ENCODE peak calls at places on chromosomes 5 and 9, in six cellular contexts. Q is heart left ventricle; V is activated CD4-positive, alpha-beta T cell treated with anti-CD3 and anti-CD28 coated beads, Interleukin-2, amount 50 U/mL, for 1 hour; W is NCI-H524 treated with DMSO at 0.1 percent for 48 hours; A is NCI-H460; L is stimulated activated CD4-positive, alpha-beta T cell treated with anti-CD3 and anti-CD28 coated beads, Interleukin-2, amount 100 ng/mL, for 48 hours. R is an unnamed sample.

GRCh38 chr5:3601929-3602712 is 6.5 kb downstream of the IRX1 start:
- DNase-seq in Q (no peak), L (no peak), V (no peak), W (no peak), A (no peak), R (no peak)

GRCh38 chr9:122338536-122338935 is 32.3 kb upstream of the PTGS1 start:
- DNase-seq in V (no peak), A (no peak), L (no peak), W (no peak), Q (no peak), R (no peak)

GRCh38 chr5:132205385-132206125 is 22.1 kb downstream of the P4HA2 start:
- DNase-seq in Q (peak; percentile 48), W (peak; percentile 85), V (no peak), L (no peak), A (no peak), R (peak; percentile 67)

GRCh38 chr9:13614060-13614459 is 334.6 kb upstream of the MPDZ start:
- DNase-seq in W (no peak), L (no peak), A (no peak), V (no peak), Q (no peak), R (no peak)

GRCh38 chr5:133251296-133252132 is 199.7 kb downstream of the HSPA4 start:
- DNase-seq in A (no peak), W (no peak), Q (no peak), V (no peak), L (no peak), R (no peak)

GRCh38 chr5:61055434-61056006 is 106.7 kb downstream of the SMIM15 start:
- DNase-seq in W (peak; percentile 44), L (no peak), Q (no peak), V (no peak), A (peak; percentile 44), R (peak; percentile 68)

GRCh38 chr5:73796164-73797141 is 170.5 kb downstream of the ARHGEF28 start:
- DNase-seq in L (no peak), W (no peak), A (peak; percentile 93), V (no peak), Q (peak; percentile 49), R (peak; percentile 89)

GRCh38 chr5:63820557-63820956 is 141.7 kb downstream of the HTR1A start:
- DNase-seq in V (no peak), W (peak; percentile 2), L (no peak), A (no peak), Q (no peak), R (no peak)

GRCh38 chr9:132237481-132237880 is 75.6 kb downstream of the NTNG2 start:
- DNase-seq in A (no peak), W (no peak), V (no peak), Q (peak; percentile 86), L (no peak), R (no peak)

GRCh38 chr9:114603183-114603582 is 7.9 kb upstream of the TMEM268 start:
- DNase-seq in V (no peak), L (no peak), A (no peak), W (no peak), Q (no peak), R (no peak)

GRCh38 chr5:27315541-27316282 is 277.3 kb upstream of the CDH9 start:
- DNase-seq in Q (no peak), A (peak; percentile 64), V (no peak), L (no peak), W (no peak), R (no peak)

GRCh38 chr5:33261747-33262146 is 179.0 kb upstream of the TARS1 start:
- DNase-seq in Q (no peak), V (no peak), L (no peak), W (no peak), A (no peak), R (no peak)

GRCh38 chr9:136482046-136482792 is 621 bp downstream of the SEC16A start:
- DNase-seq in Q (no peak), L (peak; percentile 23), W (no peak), V (peak; percentile 17), A (no peak), R (peak; percentile 54)

GRCh38 chr9:134830126-134830525 is 50.5 kb upstream of the FCN2 start:
- DNase-seq in A (no peak), W (peak; percentile 32), L (no peak), Q (no peak), V (no peak), R (no peak)

GRCh38 chr5:123285122-123286011 is 137.8 kb downstream of the CEP120 start:
- DNase-seq in A (no peak), V (no peak), Q (no peak), L (no peak), W (peak; percentile 1), R (no peak)

GRCh38 chr5:139574641-139575312 is 13.6 kb downstream of the UBE2D2 start:
- DNase-seq in W (no peak), A (peak; percentile 32), L (no peak), Q (no peak), V (no peak), R (no peak)

GRCh38 chr5:150374651-150375050 is 17.2 kb downstream of the TCOF1 start:
- DNase-seq in A (no peak), Q (no peak), V (no peak), L (no peak), W (no peak), R (no peak)

GRCh38 chr5:114782217-114782616 is 387.5 kb downstream of the TRIM36 start:
- DNase-seq in W (no peak), L (no peak), A (no peak), V (no peak), Q (no peak), R (no peak)

GRCh38 chr9:123073441-123073840 is 40.0 kb downstream of the GPR21 start:
- DNase-seq in A (no peak), Q (no peak), V (no peak), W (no peak), L (no peak), R (no peak)

GRCh38 chr5:61301345-61301744 is 30.7 kb upstream of the ZSWIM6 start:
- DNase-seq in L (no peak), A (no peak), W (no peak), V (no peak), Q (no peak), R (no peak)

GRCh38 chr5:53878015-53878414 is 317.6 kb downstream of the NDUFS4 start:
- DNase-seq in A (no peak), V (no peak), W (no peak), Q (no peak), L (no peak), R (no peak)

GRCh38 chr9:89903076-89903475 is 298.3 kb downstream of the GADD45G start:
- DNase-seq in W (no peak), V (no peak), Q (no peak), A (no peak), L (no peak), R (no peak)

GRCh38 chr9:132797861-132798659 is 80.0 kb downstream of the AK8 start:
- DNase-seq in Q (no peak), W (no peak), L (no peak), A (no peak), V (no peak), R (no peak)

GRCh38 chr9:19999491-20000057 is 210.7 kb upstream of the SLC24A2 start:
- DNase-seq in L (peak; percentile 58), Q (no peak), W (peak; percentile 11), A (no peak), V (no peak), R (peak; percentile 89)

GRCh38 chr9:121861501-121862180 is 210.2 kb downstream of the DAB2IP start:
- DNase-seq in Q (peak; percentile 64), W (no peak), V (no peak), L (no peak), A (peak; percentile 37), R (no peak)

GRCh38 chr9:39588056-39588814 is 232.8 kb downstream of the SPATA31A1 start:
- DNase-seq in W (no peak), L (no peak), A (no peak), V (no peak), Q (no peak), R (no peak)

GRCh38 chr9:89961616-89962341 is 357.0 kb downstream of the GADD45G start:
- DNase-seq in A (no peak), V (no peak), L (no peak), Q (no peak), W (no peak), R (no peak)

GRCh38 chr5:35988529-35988928 is 2.7 kb downstream of the UGT3A1 start:
- DNase-seq in W (no peak), A (no peak), Q (no peak), V (no peak), L (no peak), R (no peak)

GRCh38 chr9:136655244-136656225 is 7.2 kb upstream of the EGFL7 start:
- DNase-seq in L (no peak), Q (peak; percentile 81), V (no peak), A (no peak), W (no peak), R (peak; percentile 96)

GRCh38 chr5:133926489-133926878 is 41.9 kb downstream of the C5orf15 start:
- DNase-seq in L (no peak), A (no peak), Q (no peak), W (no peak), V (no peak), R (no peak)

GRCh38 chr5:179679014-179679674 is 1.7 kb downstream of the CBY3 start:
- DNase-seq in Q (peak; percentile 79), V (peak; percentile 61), L (peak; percentile 60), W (no peak), A (no peak), R (peak; percentile 76)

GRCh38 chr9:38432922-38433510 is 8.8 kb upstream of the IGFBPL1 start:
- DNase-seq in W (peak; percentile 8), V (no peak), Q (no peak), L (peak; percentile 6), A (peak; percentile 30), R (peak; percentile 16)

GRCh38 chr5:78706381-78706780 is 57.8 kb upstream of the LHFPL2 start:
- DNase-seq in V (no peak), A (no peak), Q (no peak), W (no peak), L (no peak), R (no peak)

GRCh38 chr5:91495699-91496098 is 112.6 kb upstream of the ARRDC3 start:
- DNase-seq in W (no peak), L (no peak), Q (no peak), V (no peak), A (no peak), R (no peak)

GRCh38 chr9:113581865-113582697 is 118.6 kb downstream of the RGS3 start:
- DNase-seq in V (peak; percentile 66), Q (peak; percentile 81), L (peak; percentile 63), A (no peak), W (peak; percentile 21), R (peak; percentile 71)

GRCh38 chr9:87581513-87581912 is 83.8 kb downstream of the DAPK1 start:
- DNase-seq in W (no peak), L (no peak), Q (no peak), A (no peak), V (no peak), R (peak; percentile 52)

GRCh38 chr9:90969021-90969675 is 167.5 kb downstream of the SYK start:
- DNase-seq in Q (no peak), L (no peak), W (peak; percentile 91), A (no peak), V (no peak), R (no peak)